ENCODE peak calls at places on chromosomes 1 and 21, in six cellular contexts. One of them, this sample, is unnamed.

GRCh38 chr1:213122514-213122929 is 71.5 kb downstream of the RPS6KC1 start:
- DNase-seq in CD8-positive, alpha-beta T cell: no peak
- DNase-seq in left ventricle myocardium inferior: no peak
- DNase-seq in A549: no peak
- DNase-seq in upper lobe of right lung: no peak
- DNase-seq in WERI-Rb-1: no peak
- DNase-seq in this sample: peak

GRCh38 chr1:232472485-232473041 is 157.4 kb downstream of the SIPA1L2 start:
- DNase-seq in A549: no peak
- DNase-seq in CD8-positive, alpha-beta T cell: no peak
- DNase-seq in WERI-Rb-1: no peak
- DNase-seq in left ventricle myocardium inferior: no peak
- DNase-seq in upper lobe of right lung: no peak
- DNase-seq in this sample: peak

GRCh38 chr1:177274687-177275211 is 104.0 kb downstream of the BRINP2 start:
- DNase-seq in upper lobe of right lung: peak
- DNase-seq in left ventricle myocardium inferior: peak
- DNase-seq in A549: no peak
- DNase-seq in CD8-positive, alpha-beta T cell: no peak
- DNase-seq in WERI-Rb-1: no peak
- DNase-seq in this sample: peak

GRCh38 chr1:181113061-181113695 is 24.7 kb downstream of the IER5 start:
- DNase-seq in left ventricle myocardium inferior: no peak
- DNase-seq in WERI-Rb-1: no peak
- DNase-seq in A549: peak
- DNase-seq in upper lobe of right lung: no peak
- DNase-seq in CD8-positive, alpha-beta T cell: no peak
- DNase-seq in this sample: no peak

GRCh38 chr1:202966006-202966904 is 802 bp downstream of the CYB5R1 start:
- DNase-seq in A549: peak
- DNase-seq in CD8-positive, alpha-beta T cell: no peak
- DNase-seq in upper lobe of right lung: peak
- DNase-seq in left ventricle myocardium inferior: no peak
- DNase-seq in WERI-Rb-1: no peak
- DNase-seq in this sample: no peak

GRCh38 chr1:67530071-67530470 is 99.9 kb upstream of the SERBP1 start:
- DNase-seq in A549: no peak
- DNase-seq in left ventricle myocardium inferior: no peak
- DNase-seq in WERI-Rb-1: no peak
- DNase-seq in CD8-positive, alpha-beta T cell: no peak
- DNase-seq in upper lobe of right lung: no peak
- DNase-seq in this sample: no peak

GRCh38 chr1:32180186-32181060 is 948 bp downstream of the TXLNA start:
- DNase-seq in upper lobe of right lung: peak
- DNase-seq in CD8-positive, alpha-beta T cell: peak
- DNase-seq in WERI-Rb-1: peak
- DNase-seq in A549: peak
- DNase-seq in left ventricle myocardium inferior: peak
- DNase-seq in this sample: no peak

GRCh38 chr1:215900684-215901083 is 333.6 kb downstream of the KCTD3 start:
- DNase-seq in WERI-Rb-1: peak
- DNase-seq in A549: no peak
- DNase-seq in left ventricle myocardium inferior: no peak
- DNase-seq in upper lobe of right lung: no peak
- DNase-seq in CD8-positive, alpha-beta T cell: no peak
- DNase-seq in this sample: no peak

GRCh38 chr1:2033165-2033564 is 14.0 kb downstream of the GABRD start:
- DNase-seq in CD8-positive, alpha-beta T cell: no peak
- DNase-seq in A549: no peak
- DNase-seq in WERI-Rb-1: no peak
- DNase-seq in left ventricle myocardium inferior: no peak
- DNase-seq in upper lobe of right lung: no peak
- DNase-seq in this sample: no peak

GRCh38 chr1:58592521-58593134 is 15.6 kb upstream of the TACSTD2 start:
- DNase-seq in WERI-Rb-1: no peak
- DNase-seq in A549: peak
- DNase-seq in left ventricle myocardium inferior: peak
- DNase-seq in upper lobe of right lung: peak
- DNase-seq in CD8-positive, alpha-beta T cell: no peak
- DNase-seq in this sample: peak

GRCh38 chr1:205458777-205459566 is 3.1 kb upstream of the BLACAT1 start:
- DNase-seq in upper lobe of right lung: peak
- DNase-seq in WERI-Rb-1: peak
- DNase-seq in CD8-positive, alpha-beta T cell: peak
- DNase-seq in left ventricle myocardium inferior: no peak
- DNase-seq in A549: no peak
- DNase-seq in this sample: no peak

GRCh38 chr1:2557146-2558029 is 1.2 kb downstream of the TNFRSF14 start:
- DNase-seq in left ventricle myocardium inferior: no peak
- DNase-seq in A549: no peak
- DNase-seq in WERI-Rb-1: no peak
- DNase-seq in CD8-positive, alpha-beta T cell: no peak
- DNase-seq in upper lobe of right lung: no peak
- DNase-seq in this sample: no peak

GRCh38 chr1:119488216-119488615 is 18.8 kb upstream of the HSD3B1 start:
- DNase-seq in A549: no peak
- DNase-seq in WERI-Rb-1: no peak
- DNase-seq in upper lobe of right lung: no peak
- DNase-seq in left ventricle myocardium inferior: no peak
- DNase-seq in CD8-positive, alpha-beta T cell: no peak
- DNase-seq in this sample: no peak

GRCh38 chr1:168141986-168142385 is 5.3 kb upstream of the GPR161 start:
- DNase-seq in left ventricle myocardium inferior: no peak
- DNase-seq in CD8-positive, alpha-beta T cell: no peak
- DNase-seq in WERI-Rb-1: no peak
- DNase-seq in upper lobe of right lung: no peak
- DNase-seq in A549: no peak
- DNase-seq in this sample: no peak

GRCh38 chr1:19495000-19495656 is 9.8 kb upstream of the CAPZB start:
- DNase-seq in A549: no peak
- DNase-seq in upper lobe of right lung: no peak
- DNase-seq in WERI-Rb-1: no peak
- DNase-seq in CD8-positive, alpha-beta T cell: no peak
- DNase-seq in left ventricle myocardium inferior: no peak
- DNase-seq in this sample: no peak

GRCh38 chr1:46334030-46334384 is 6.6 kb upstream of the NSUN4 start:
- DNase-seq in upper lobe of right lung: no peak
- DNase-seq in A549: no peak
- DNase-seq in WERI-Rb-1: no peak
- DNase-seq in left ventricle myocardium inferior: no peak
- DNase-seq in CD8-positive, alpha-beta T cell: no peak
- DNase-seq in this sample: no peak

DNA sequence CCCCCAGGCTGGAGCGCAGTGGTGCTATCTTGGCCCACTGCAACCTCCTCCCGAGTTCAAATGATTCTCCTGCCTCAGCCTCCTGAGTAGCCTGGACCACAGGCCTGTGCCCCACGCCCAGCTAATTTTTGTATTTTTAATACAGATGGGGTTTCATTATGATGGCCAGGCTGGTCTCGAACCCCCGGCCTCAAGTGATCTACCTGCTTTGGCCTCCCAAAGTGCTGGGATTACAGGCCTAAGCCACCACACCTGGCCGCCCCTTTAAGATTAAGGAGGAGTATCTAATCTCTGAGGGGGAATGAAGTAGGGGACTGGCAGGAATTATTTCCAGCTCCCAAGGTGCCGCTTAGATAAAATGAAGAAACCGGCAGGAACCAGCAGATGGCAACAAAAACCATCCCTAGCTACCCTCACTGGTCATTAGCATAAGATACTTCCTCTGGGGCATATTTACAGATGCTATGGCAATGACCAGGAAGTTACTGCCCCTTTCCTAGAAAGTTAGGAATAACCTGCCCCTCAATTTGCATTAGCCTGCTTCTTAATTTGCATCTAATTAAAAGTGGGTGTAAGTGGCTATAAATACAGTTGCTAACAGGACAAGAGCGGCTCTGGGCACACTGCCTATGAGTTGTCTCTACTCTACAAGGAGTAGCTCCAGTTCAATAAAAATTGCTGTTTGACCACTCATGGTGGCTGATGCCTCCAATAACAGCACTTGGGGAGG is 7.1 kb upstream of the NSUN4 start:
- DNase-seq in WERI-Rb-1: peak
- DNase-seq in left ventricle myocardium inferior: no peak
- DNase-seq in CD8-positive, alpha-beta T cell: no peak
- DNase-seq in upper lobe of right lung: peak
- DNase-seq in A549: peak
- DNase-seq in this sample: no peak
- TF ChIP-seq CTCF in WERI-Rb-1: peak
- TF ChIP-seq CTCF in left ventricle myocardium inferior: peak
- TF ChIP-seq CTCF in CD8-positive, alpha-beta T cell: no peak
- TF ChIP-seq CTCF in upper lobe of right lung: peak
- TF ChIP-seq CTCF in A549: peak
- TF ChIP-seq CTCF in this sample: peak

GRCh38 chr1:6471969-6472368 is 6.0 kb upstream of the TNFRSF25 start:
- DNase-seq in A549: no peak
- DNase-seq in CD8-positive, alpha-beta T cell: no peak
- DNase-seq in WERI-Rb-1: no peak
- DNase-seq in left ventricle myocardium inferior: no peak
- DNase-seq in upper lobe of right lung: peak
- DNase-seq in this sample: no peak

GRCh38 chr1:6471086-6471841 is 5.3 kb upstream of the TNFRSF25 start:
- DNase-seq in CD8-positive, alpha-beta T cell: no peak
- DNase-seq in upper lobe of right lung: no peak
- DNase-seq in WERI-Rb-1: no peak
- DNase-seq in left ventricle myocardium inferior: no peak
- DNase-seq in A549: no peak
- DNase-seq in this sample: no peak

GRCh38 chr1:6473974-6474814 is 8.2 kb upstream of the TNFRSF25 start:
- DNase-seq in left ventricle myocardium inferior: no peak
- DNase-seq in upper lobe of right lung: no peak
- DNase-seq in CD8-positive, alpha-beta T cell: no peak
- DNase-seq in A549: no peak
- DNase-seq in WERI-Rb-1: no peak
- DNase-seq in this sample: no peak

GRCh38 chr1:6473156-6473555 is 7.2 kb upstream of the TNFRSF25 start:
- DNase-seq in A549: no peak
- DNase-seq in upper lobe of right lung: no peak
- DNase-seq in CD8-positive, alpha-beta T cell: no peak
- DNase-seq in WERI-Rb-1: no peak
- DNase-seq in left ventricle myocardium inferior: no peak
- DNase-seq in this sample: no peak

DNA sequence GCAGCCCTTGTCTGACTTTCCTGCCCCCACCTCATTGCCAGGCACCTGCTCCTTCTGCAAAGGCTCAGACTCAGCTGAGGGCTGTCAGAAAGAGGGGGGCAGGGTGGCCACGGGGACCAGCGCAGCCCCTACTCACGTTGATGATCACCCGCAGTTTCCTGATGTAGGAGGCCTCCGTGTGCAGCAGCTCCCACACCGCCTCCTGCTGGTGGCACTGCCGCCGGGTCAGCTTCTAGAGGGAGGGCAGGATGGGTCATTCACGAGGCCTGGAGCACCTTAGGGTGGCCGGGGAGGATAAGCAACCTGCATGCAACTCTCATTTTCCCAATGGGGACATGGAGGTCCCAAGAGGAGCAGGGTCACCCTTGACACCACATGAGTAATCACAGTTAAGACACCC is 6.4 kb upstream of the TNFRSF25 start:
- DNase-seq in upper lobe of right lung: no peak
- DNase-seq in WERI-Rb-1: no peak
- DNase-seq in left ventricle myocardium inferior: no peak
- DNase-seq in A549: no peak
- DNase-seq in CD8-positive, alpha-beta T cell: no peak
- DNase-seq in this sample: no peak
- TF ChIP-seq CTCF in upper lobe of right lung: peak
- TF ChIP-seq CTCF in WERI-Rb-1: peak
- TF ChIP-seq CTCF in left ventricle myocardium inferior: peak
- TF ChIP-seq CTCF in A549: peak
- TF ChIP-seq CTCF in CD8-positive, alpha-beta T cell: no peak
- TF ChIP-seq CTCF in this sample: peak

GRCh38 chr21:28554660-28555475 is 437.8 kb downstream of the LTN1 start:
- DNase-seq in left ventricle myocardium inferior: no peak
- DNase-seq in upper lobe of right lung: no peak
- DNase-seq in CD8-positive, alpha-beta T cell: no peak
- DNase-seq in WERI-Rb-1: peak
- DNase-seq in A549: no peak
- DNase-seq in this sample: no peak
- TF ChIP-seq CTCF in left ventricle myocardium inferior: no peak
- TF ChIP-seq CTCF in upper lobe of right lung: no peak
- TF ChIP-seq CTCF in CD8-positive, alpha-beta T cell: no peak
- TF ChIP-seq CTCF in WERI-Rb-1: no peak
- TF ChIP-seq CTCF in A549: no peak
- TF ChIP-seq CTCF in this sample: no peak

GRCh38 chr1:21573475-21573874 is 64.3 kb downstream of the ALPL start:
- DNase-seq in WERI-Rb-1: no peak
- DNase-seq in upper lobe of right lung: no peak
- DNase-seq in CD8-positive, alpha-beta T cell: no peak
- DNase-seq in A549: no peak
- DNase-seq in left ventricle myocardium inferior: no peak
- DNase-seq in this sample: no peak

GRCh38 chr1:21575351-21575942 is 66.2 kb downstream of the ALPL start:
- DNase-seq in WERI-Rb-1: no peak
- DNase-seq in A549: no peak
- DNase-seq in CD8-positive, alpha-beta T cell: no peak
- DNase-seq in upper lobe of right lung: no peak
- DNase-seq in left ventricle myocardium inferior: no peak
- DNase-seq in this sample: no peak

GRCh38 chr1:21574464-21575151 is 65.4 kb downstream of the ALPL start:
- DNase-seq in WERI-Rb-1: no peak
- DNase-seq in left ventricle myocardium inferior: peak
- DNase-seq in A549: no peak
- DNase-seq in upper lobe of right lung: no peak
- DNase-seq in CD8-positive, alpha-beta T cell: no peak
- DNase-seq in this sample: no peak

GRCh38 chr1:21572735-21573277 is 63.6 kb downstream of the ALPL start:
- DNase-seq in A549: no peak
- DNase-seq in WERI-Rb-1: no peak
- DNase-seq in CD8-positive, alpha-beta T cell: no peak
- DNase-seq in upper lobe of right lung: no peak
- DNase-seq in left ventricle myocardium inferior: no peak
- DNase-seq in this sample: no peak

GRCh38 chr1:21573971-21574458 is 64.8 kb downstream of the ALPL start:
- DNase-seq in left ventricle myocardium inferior: peak
- DNase-seq in WERI-Rb-1: peak
- DNase-seq in CD8-positive, alpha-beta T cell: no peak
- DNase-seq in upper lobe of right lung: peak
- DNase-seq in A549: peak
- DNase-seq in this sample: no peak
- TF ChIP-seq CTCF in left ventricle myocardium inferior: peak
- TF ChIP-seq CTCF in WERI-Rb-1: peak
- TF ChIP-seq CTCF in CD8-positive, alpha-beta T cell: no peak
- TF ChIP-seq CTCF in upper lobe of right lung: peak
- TF ChIP-seq CTCF in A549: peak
- TF ChIP-seq CTCF in this sample: peak